ENCODE peak calls at places on chromosomes 3 and 15, in ten cellular contexts. J is adrenal gland, E is IMR-90, G is psoas muscle, I is HCT116, W is GM06990, D is mammary epithelial cell, C is NB4, S is heart right ventricle, O is thyroid gland. M is an unnamed sample.
A peak's percentile ranks its signal among the peaks of the same experiment; 100 is the strongest.

GRCh38 chr3:59327324-59327939 is 277.6 kb upstream of the CFAP20DC start:
- DNase-seq in D (peak; percentile 87), W (no peak), C (no peak), O (peak; percentile 5), I (no peak), E (peak; percentile 41), S (no peak), G (no peak), J (no peak), M (no peak)

GRCh38 chr15:90021108-90021507 is 20.0 kb downstream of the ZNF710 start:
- DNase-seq in D (no peak), W (no peak), S (no peak), E (no peak), C (no peak), O (no peak), G (no peak), J (no peak), I (no peak), M (no peak)

GRCh38 chr3:166955549-166955948 is 424.5 kb downstream of the ZBBX start:
- DNase-seq in D (no peak), C (no peak), E (no peak), S (no peak), O (no peak), I (peak; percentile 2), G (no peak), W (no peak), J (no peak), M (no peak)

GRCh38 chr3:128800241-128801187 is 74.5 kb downstream of the RAB7A start:
- DNase-seq in W (no peak), I (no peak), E (no peak), S (peak; percentile 56), O (no peak), J (peak; percentile 55), D (no peak), C (no peak), G (peak; percentile 82), M (no peak)

GRCh38 chr15:77513226-77513625 is 92.5 kb downstream of the HMG20A start:
- DNase-seq in D (no peak), C (no peak), S (peak; percentile 78), E (no peak), J (peak; percentile 51), G (peak; percentile 49), O (no peak), I (no peak), W (no peak), M (no peak)

GRCh38 chr3:153305189-153305588 is 143.2 kb downstream of the RAP2B start:
- DNase-seq in S (no peak), E (no peak), C (no peak), W (no peak), J (no peak), G (no peak), O (peak; percentile 40), D (no peak), I (no peak), M (no peak)

GRCh38 chr3:42653560-42654330 is at the start of gene ZBTB47:
- DNase-seq in O (peak; percentile 72), J (peak; percentile 68), C (peak; percentile 58), D (peak; percentile 16), I (no peak), W (no peak), E (no peak), G (peak; percentile 86), S (peak; percentile 72), M (no peak)

GRCh38 chr3:41204369-41204768 is 5.1 kb downstream of the CTNNB1 start:
- DNase-seq in I (no peak), G (no peak), C (no peak), S (no peak), E (no peak), J (no peak), W (no peak), D (no peak), O (no peak), M (no peak)

GRCh38 chr3:22236490-22237271 is 485.7 kb upstream of the ZNF385D start:
- DNase-seq in J (no peak), G (no peak), S (no peak), D (peak; percentile 16), W (no peak), E (no peak), C (peak; percentile 19), I (no peak), O (no peak), M (no peak)

GRCh38 chr3:138971766-138972320 is 24.8 kb downstream of the FOXL2NB start:
- DNase-seq in O (no peak), C (no peak), D (no peak), S (no peak), I (no peak), E (no peak), W (no peak), G (no peak), J (no peak), M (no peak)

GRCh38 chr3:119783255-119783654 is 1.4 kb downstream of the NR1I2 start:
- DNase-seq in D (no peak), C (peak; percentile 65), J (no peak), G (no peak), O (no peak), I (no peak), S (no peak), E (no peak), W (no peak), M (no peak)

GRCh38 chr15:40340740-40341400 is at the start of gene CCDC9B:
- DNase-seq in E (peak; percentile 84), C (no peak), D (peak; percentile 83), I (peak; percentile 48), W (no peak), O (peak; percentile 98), G (peak; percentile 97), J (peak; percentile 95), S (peak; percentile 93), M (no peak)

GRCh38 chr15:35465763-35466162 is 80.2 kb downstream of the DPH6 start:
- DNase-seq in I (no peak), C (no peak), E (peak; percentile 68), J (no peak), S (no peak), G (no peak), O (no peak), D (no peak), W (no peak), M (no peak)
- H3K4me3 ChIP-seq in I (no peak overlapping the region), C (no peak overlapping the region), E (no peak overlapping the region), J (no peak overlapping the region), S (no peak overlapping the region), G (no peak overlapping the region), O (no peak overlapping the region), D (no peak overlapping the region), W (no peak overlapping the region), M (no peak overlapping the region)

GRCh38 chr3:136350132-136350531 is 100.0 kb downstream of the PCCB start:
- DNase-seq in I (no peak), D (peak; percentile 83), W (no peak), G (no peak), C (no peak), E (peak; percentile 98), J (no peak), S (no peak), O (no peak), M (peak; percentile 53)
- TF ChIP-seq CTCF in I (no peak), D (no peak), W (no peak), G (no peak), C (no peak), E (no peak), J (no peak), S (no peak), O (no peak), M (no peak)

GRCh38 chr15:36897834-36898233 is 202.5 kb downstream of the MEIS2 start:
- DNase-seq in O (no peak), C (no peak), I (no peak), E (no peak), S (no peak), J (no peak), D (no peak), G (no peak), W (no peak), M (no peak)
- H3K4me3 ChIP-seq in O (no peak overlapping the region), C (no peak overlapping the region), I (no peak overlapping the region), E (no peak overlapping the region), S (no peak overlapping the region), J (no peak overlapping the region), D (no peak overlapping the region), G (no peak overlapping the region), W (no peak overlapping the region), M (no peak overlapping the region)

GRCh38 chr3:51391075-51391565 is at the start of gene RBM15B:
- DNase-seq in I (peak; percentile 92), D (peak; percentile 96), S (peak; percentile 97), O (peak; percentile 98), W (peak; percentile 99), G (peak; percentile 99), C (peak; percentile 97), J (peak; percentile 99), E (peak; percentile 96), M (peak; percentile 81)
- TF ChIP-seq CTCF in I (peak; percentile 84), D (peak; percentile 92), S (peak; percentile 90), O (peak; percentile 96), W (peak; percentile 92), G (peak; percentile 94), C (peak; percentile 81), J (peak; percentile 87), E (peak; percentile 95), M (peak; percentile 79)

DNA sequence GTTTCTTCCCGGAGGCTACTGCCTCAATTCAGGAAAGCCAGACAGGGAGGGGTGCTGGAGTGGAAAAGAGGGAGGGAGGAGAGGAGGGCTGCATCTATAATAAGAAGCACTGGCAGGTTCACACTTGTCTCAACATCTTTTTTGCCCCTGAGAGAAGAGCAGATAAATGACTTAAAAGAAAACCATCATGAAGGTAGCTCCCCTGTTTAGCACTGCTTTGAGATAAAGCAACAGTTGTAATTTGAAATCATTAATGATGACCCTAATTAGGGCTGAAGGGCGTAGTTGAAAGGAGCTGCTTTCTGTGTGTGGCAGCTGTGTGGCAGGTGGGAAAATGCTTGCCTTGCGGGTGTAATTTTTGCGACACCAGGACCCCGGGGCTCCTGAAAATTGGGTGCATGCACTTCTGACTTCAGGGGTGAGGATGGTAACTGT is 222.8 kb upstream of the IL12A start:
- DNase-seq in G (no peak), S (peak; percentile 48), W (no peak), J (no peak), E (no peak), D (no peak), O (no peak), I (no peak), C (no peak), M (no peak)
- H3K4me3 ChIP-seq in G (peak overlapping the region; percentile 82), S (peak overlapping the region; percentile 84), W (no peak overlapping the region), J (no peak overlapping the region), E (peak overlapping the region; percentile 60), D (peak overlapping the region; percentile 59), O (no peak overlapping the region), I (peak overlapping the region; percentile 68), C (no peak overlapping the region), M (peak overlapping the region; percentile 80)

DNA sequence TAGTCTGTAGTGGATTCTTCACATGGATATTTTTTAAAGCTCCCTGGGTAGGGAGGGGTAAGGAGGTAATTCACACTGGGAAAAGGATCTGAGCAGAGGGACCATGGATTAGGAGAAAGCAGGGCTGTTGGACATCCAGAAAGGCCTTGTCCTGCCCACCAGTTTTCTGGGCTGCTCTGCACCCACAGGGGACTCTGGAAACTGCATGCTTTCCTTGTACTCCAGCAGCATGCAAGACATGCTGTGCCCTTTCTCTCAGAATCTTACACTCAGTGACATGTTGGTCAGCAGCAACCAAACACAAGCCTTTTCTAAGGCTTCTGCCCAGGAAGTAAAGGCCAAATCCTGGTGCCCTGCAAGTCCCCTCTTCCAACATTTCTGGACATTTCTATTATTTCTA is 2.5 kb upstream of the FBN1 start:
- DNase-seq in G (no peak), W (no peak), E (peak; percentile 56), I (no peak), O (no peak), J (peak; percentile 30), S (no peak), D (no peak), C (no peak), M (no peak)
- TF ChIP-seq CTCF in G (no peak), W (no peak), E (peak; percentile 38), I (no peak), O (peak; percentile 12), J (no peak), S (no peak), D (peak; percentile 16), C (no peak), M (peak; percentile 28)

GRCh38 chr3:16511561-16512434 is 1.7 kb downstream of the RFTN1 start:
- DNase-seq in O (peak; percentile 70), C (peak; percentile 74), G (peak; percentile 76), J (peak; percentile 60), W (peak; percentile 87), D (no peak), E (peak; percentile 92), I (no peak), S (peak; percentile 73), M (no peak)
- H3K4me3 ChIP-seq in O (no peak overlapping the region), C (peak overlapping the region; percentile 50), G (peak overlapping the region; percentile 69), J (no peak overlapping the region), W (peak overlapping the region; percentile 82), D (no peak overlapping the region), E (peak overlapping the region; percentile 96), I (no peak overlapping the region), S (peak overlapping the region; percentile 96), M (peak overlapping the region; percentile 87)

M was measured in HFF-Myc.